ENCODE peak calls at places on chromosomes 4 and X, in nine cellular contexts. H, C, L, M, R, Z, S, J and E are unnamed samples.
A peak's percentile ranks its signal among the peaks of the same experiment; 100 is the strongest.

GRCh38 chr4:1595789-1596325 is 88.3 kb downstream of the FAM53A start:
- DNase-seq in C (no peak), L (no peak), M (no peak), H (no peak), S (no peak), Z (no peak), J (no peak), R (no peak), E (no peak)

GRCh38 chrX:2650865-2651264 is 40.2 kb upstream of the CD99 start:
- DNase-seq in Z (no peak), S (no peak), M (peak; percentile 42), C (no peak), R (peak; percentile 55), L (no peak), J (no peak), H (no peak), E (no peak)

GRCh38 chr4:160592258-160592657 is 1489.4 kb downstream of the RAPGEF2 start:
- DNase-seq in L (no peak), C (peak; percentile 36), S (peak; percentile 10), M (no peak), R (no peak), H (no peak), J (no peak), Z (no peak), E (no peak)

GRCh38 chrX:21779095-21779494 is 21.2 kb upstream of the SMPX start:
- DNase-seq in H (no peak), R (no peak), J (no peak), C (no peak), L (no peak), M (no peak), Z (no peak), S (no peak), E (no peak)

GRCh38 chr4:108166441-108167315 is 2.1 kb downstream of the LEF1 start:
- DNase-seq in J (peak; percentile 27), R (no peak), S (peak; percentile 88), M (no peak), H (peak; percentile 13), C (peak; percentile 85), L (no peak), Z (peak; percentile 10), E (no peak)

GRCh38 chr4:74097631-74098550 is 1.1 kb downstream of the CXCL2 start:
- DNase-seq in L (no peak), H (no peak), S (no peak), R (peak; percentile 5), M (no peak), J (peak; percentile 59), C (no peak), Z (no peak), E (no peak)

GRCh38 chrX:6226053-6226645 is 2.5 kb downstream of the NLGN4X start:
- DNase-seq in C (peak; percentile 63), J (no peak), Z (no peak), H (no peak), R (no peak), L (no peak), S (peak; percentile 71), M (no peak), E (no peak)

GRCh38 chr4:15771419-15772058 is 6.6 kb upstream of the CD38 start:
- DNase-seq in Z (no peak), H (no peak), C (no peak), J (no peak), S (no peak), L (no peak), M (no peak), R (no peak), E (no peak)

GRCh38 chr4:69713593-69713992 is 46.8 kb downstream of the SULT1B1 start:
- DNase-seq in M (no peak), Z (peak; percentile 65), R (peak; percentile 66), L (no peak), J (no peak), H (peak; percentile 73), S (no peak), C (no peak), E (no peak)

GRCh38 chr4:98626350-98626749 is 32.1 kb downstream of the TSPAN5 start:
- DNase-seq in M (peak; percentile 94), R (peak; percentile 93), C (no peak), L (peak; percentile 55), S (peak; percentile 71), H (peak; percentile 82), Z (no peak), J (no peak), E (peak; percentile 38)

GRCh38 chr4:89898304-89898716 is 3.7 kb downstream of the MMRN1 start:
- DNase-seq in R (no peak), J (no peak), Z (no peak), H (no peak), L (no peak), C (peak; percentile 55), M (no peak), S (peak; percentile 83), E (no peak)

GRCh38 chr4:52643846-52644245 is 15.3 kb downstream of the USP46 start:
- DNase-seq in J (no peak), M (peak; percentile 78), C (no peak), R (peak; percentile 77), Z (peak; percentile 34), H (peak; percentile 70), L (no peak), S (no peak), E (no peak)

GRCh38 chr4:87066403-87067119 is 131.8 kb downstream of the AFF1 start:
- DNase-seq in R (no peak), L (no peak), S (no peak), H (no peak), J (no peak), Z (no peak), M (no peak), C (peak; percentile 39), E (no peak)

GRCh38 chr4:94256833-94257232 is 49.2 kb downstream of the SMARCAD1 start:
- DNase-seq in J (no peak), L (no peak), C (no peak), Z (peak; percentile 2), H (peak; percentile 43), M (peak; percentile 7), R (peak; percentile 28), S (peak; percentile 3), E (no peak)

GRCh38 chr4:2047031-2047660 is 12.0 kb upstream of the NAT8L start:
- DNase-seq in H (no peak), R (no peak), S (no peak), J (no peak), L (no peak), C (no peak), Z (no peak), M (no peak), E (no peak)

GRCh38 chr4:42627887-42628646 is 28.8 kb downstream of the ATP8A1 start:
- DNase-seq in M (no peak), L (no peak), C (no peak), Z (no peak), R (no peak), S (peak; percentile 19), J (peak; percentile 35), H (no peak), E (no peak)

GRCh38 chr4:138741366-138741765 is 274.2 kb upstream of the NOCT start:
- DNase-seq in L (no peak), J (no peak), C (peak; percentile 69), H (no peak), Z (no peak), M (no peak), R (no peak), S (no peak), E (no peak)

GRCh38 chrX:101708180-101708579 is 48.5 kb upstream of the ARMCX2 start:
- DNase-seq in H (peak; percentile 5), R (peak; percentile 38), L (peak; percentile 2), M (peak; percentile 1), Z (no peak), S (no peak), C (no peak), J (no peak), E (no peak)

GRCh38 chrX:150362599-150363481 is at the start of gene MAMLD1:
- DNase-seq in C (peak; percentile 29), R (peak; percentile 87), H (peak; percentile 83), J (peak; percentile 46), L (no peak), M (peak; percentile 84), Z (no peak), S (peak; percentile 49), E (no peak)
- H3K9ac ChIP-seq in C (no peak within 1 kb of the TSS), R (peak within 1 kb of the TSS; percentile 85), H (peak within 1 kb of the TSS; percentile 85), J (peak within 1 kb of the TSS; percentile 23), L (no peak within 1 kb of the TSS), M (peak within 1 kb of the TSS; percentile 77), Z (no peak within 1 kb of the TSS), S (peak within 1 kb of the TSS; percentile 66), E (peak within 1 kb of the TSS; percentile 63)

GRCh38 chr4:10113362-10114047 is 3.1 kb downstream of the WDR1 start:
- DNase-seq in C (no peak), M (no peak), L (no peak), Z (no peak), J (no peak), R (no peak), S (no peak), H (no peak), E (no peak)
- H3K9ac ChIP-seq in C (no peak overlapping the region), M (no peak overlapping the region), L (no peak overlapping the region), Z (no peak overlapping the region), J (no peak overlapping the region), R (no peak overlapping the region), S (no peak overlapping the region), H (peak overlapping the region; percentile 97), E (no peak overlapping the region)

GRCh38 chr4:123788577-123788976 is 392.0 kb downstream of the SPRY1 start:
- DNase-seq in C (no peak), R (peak; percentile 38), H (peak; percentile 83), Z (no peak), S (no peak), M (peak; percentile 67), J (no peak), L (no peak), E (no peak)

GRCh38 chr4:123785515-123785914 is 388.9 kb downstream of the SPRY1 start:
- DNase-seq in Z (no peak), R (peak; percentile 97), C (peak; percentile 64), S (peak; percentile 45), M (peak; percentile 96), L (peak; percentile 83), J (peak; percentile 20), H (peak; percentile 87), E (peak; percentile 5)

GRCh38 chr4:123787710-123788109 is 391.1 kb downstream of the SPRY1 start:
- DNase-seq in S (no peak), J (no peak), L (no peak), R (peak; percentile 35), M (no peak), Z (no peak), C (no peak), H (no peak), E (no peak)

GRCh38 chr4:123786159-123786915 is 389.7 kb downstream of the SPRY1 start:
- DNase-seq in Z (no peak), H (peak; percentile 30), L (no peak), R (peak; percentile 27), M (no peak), C (no peak), S (no peak), J (no peak), E (no peak)

DNA sequence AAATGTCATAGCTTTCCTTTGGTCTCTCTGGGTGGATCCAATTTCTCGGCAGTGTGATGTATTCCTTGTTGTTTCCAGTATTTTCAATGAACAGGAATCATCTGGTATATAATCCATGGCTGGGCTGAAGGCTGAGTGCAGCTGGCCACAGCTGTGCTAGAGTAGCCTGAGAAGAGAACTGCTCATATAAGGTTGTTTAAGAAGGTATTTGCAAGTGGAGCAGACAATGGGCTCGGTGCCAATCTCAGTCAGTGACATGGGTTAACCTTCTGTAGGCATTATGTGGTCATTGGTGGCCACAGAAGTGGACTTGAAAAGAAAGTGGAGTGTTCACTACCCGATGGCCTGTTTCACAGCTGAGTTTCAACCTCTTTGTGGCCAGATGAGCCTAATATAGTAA is 390.4 kb downstream of the SPRY1 start:
- DNase-seq in S (no peak), R (peak; percentile 25), M (peak; percentile 76), H (peak; percentile 58), Z (no peak), L (no peak), C (peak; percentile 9), J (no peak), E (no peak)
- H3K9ac ChIP-seq in S (no peak overlapping the region), R (no peak overlapping the region), M (no peak overlapping the region), H (peak overlapping the region; percentile 72), Z (no peak overlapping the region), L (no peak overlapping the region), C (no peak overlapping the region), J (no peak overlapping the region), E (no peak overlapping the region)

GRCh38 chr4:7571736-7572135 is 137.0 kb upstream of the PSAPL1 start:
- DNase-seq in R (no peak), S (no peak), J (no peak), M (no peak), H (no peak), Z (no peak), L (no peak), C (peak; percentile 13), E (no peak)
- H3K9ac ChIP-seq in R (no peak overlapping the region), S (no peak overlapping the region), J (no peak overlapping the region), M (no peak overlapping the region), H (no peak overlapping the region), Z (no peak overlapping the region), L (no peak overlapping the region), C (no peak overlapping the region), E (no peak overlapping the region)